ENCODE peak calls at places on chromosomes 3 and 15, in four cellular contexts. S, D, N and L are unnamed samples.

GRCh38 chr3:145188079-145188785 is 972.8 kb downstream of the PLOD2 start:
- DNase-seq in D (no peak), N (no peak), S (no peak), L (no peak)

GRCh38 chr15:83753872-83754493 is 100.1 kb downstream of the ADAMTSL3 start:
- DNase-seq in D (no peak), N (no peak), S (no peak), L (no peak)

GRCh38 chr15:78989701-78990248 is 44.9 kb upstream of the CTSH start:
- DNase-seq in D (no peak), S (no peak), N (no peak), L (no peak)

GRCh38 chr15:66387176-66388056 is 704 bp downstream of the MAP2K1 start:
- DNase-seq in N (peak), D (peak), S (no peak), L (peak)

GRCh38 chr15:80984856-80985255 is 4.8 kb downstream of the MESD start:
- DNase-seq in N (no peak), D (no peak), S (no peak), L (no peak)

GRCh38 chr15:85331666-85332261 is 48.6 kb upstream of the AKAP13 start:
- DNase-seq in D (no peak), S (no peak), N (no peak), L (no peak)

GRCh38 chr3:194964809-194965208 is 279.1 kb downstream of the FAM43A start:
- DNase-seq in S (no peak), N (no peak), D (peak), L (peak)

GRCh38 chr3:55322649-55323048 is 164.5 kb downstream of the WNT5A start:
- DNase-seq in N (no peak), S (no peak), D (no peak), L (no peak)

GRCh38 chr15:65666257-65666656 is 44.5 kb downstream of the SLC24A1 start:
- DNase-seq in D (no peak), N (no peak), S (no peak), L (no peak)

GRCh38 chr3:58352624-58353023 is 19.9 kb downstream of the PXK start:
- DNase-seq in S (no peak), N (no peak), D (no peak), L (no peak)

GRCh38 chr3:114741066-114741465 is 406.0 kb downstream of the ZBTB20 start:
- DNase-seq in S (no peak), D (no peak), N (no peak), L (no peak)

GRCh38 chr3:136939489-136939888 is 18.3 kb upstream of the IL20RB start:
- DNase-seq in N (no peak), S (no peak), D (no peak), L (no peak)

GRCh38 chr15:99735868-99736267 is 2.6 kb upstream of the LYSMD4 start:
- DNase-seq in S (no peak), N (no peak), D (no peak), L (no peak)

GRCh38 chr15:80464952-80465645 is 60.9 kb downstream of the ARNT2 start:
- DNase-seq in N (no peak), S (no peak), D (no peak), L (no peak)

GRCh38 chr3:6354653-6355052 is 506.3 kb upstream of the GRM7 start:
- DNase-seq in N (no peak), D (no peak), S (no peak), L (no peak)

GRCh38 chr15:92902723-92903587 is 2.8 kb downstream of the CHD2 start:
- DNase-seq in N (no peak), D (no peak), S (no peak), L (no peak)

GRCh38 chr3:69161587-69162196 is 39.3 kb upstream of the LMOD3 start:
- DNase-seq in N (peak), D (no peak), S (peak), L (no peak)

DNA sequence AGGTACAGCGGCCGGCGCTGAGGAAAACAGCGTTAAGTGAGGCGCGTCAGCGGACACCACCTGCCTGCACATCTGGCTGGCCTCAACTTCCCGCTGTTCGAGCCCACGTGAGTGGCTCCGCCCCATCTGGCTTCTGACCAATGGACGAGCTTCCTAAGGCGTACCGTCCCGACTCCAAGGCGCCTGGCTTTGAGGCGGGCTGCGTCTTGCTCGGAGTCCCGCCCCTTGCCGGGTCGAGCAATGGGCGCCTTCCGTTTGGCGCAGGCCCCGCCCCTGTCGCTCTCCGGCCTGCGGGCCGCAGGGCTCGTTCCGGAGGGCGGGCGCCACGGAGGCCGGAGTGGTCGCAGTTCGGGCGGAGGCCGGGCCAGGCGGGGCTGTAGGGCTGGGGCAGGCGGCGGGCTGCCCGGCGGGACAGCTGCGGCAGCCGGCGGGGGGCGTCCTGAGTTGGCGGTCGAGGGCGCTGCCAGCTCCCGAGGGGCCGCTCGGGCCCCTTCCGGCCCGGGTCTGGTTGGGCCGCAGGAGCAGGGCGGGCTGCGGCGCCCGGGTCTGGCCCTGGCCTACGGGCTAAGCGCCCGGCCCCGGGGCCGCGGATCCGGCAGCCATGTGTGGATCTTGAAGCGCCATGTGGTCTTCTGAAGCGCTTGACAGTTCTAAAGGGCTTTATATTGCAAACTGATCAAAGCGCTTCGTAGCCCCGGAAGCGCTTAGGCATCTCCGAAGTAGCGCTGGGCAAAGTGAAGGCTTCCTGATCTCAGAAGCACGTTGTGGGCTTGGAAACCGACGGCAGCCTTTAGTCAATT is at the start of gene TATDN2:
- DNase-seq in S (peak), D (peak), N (peak), L (peak)
- TF ChIP-seq EP300 in S (no peak), D (no peak), N (no peak), L (no peak)

DNA sequence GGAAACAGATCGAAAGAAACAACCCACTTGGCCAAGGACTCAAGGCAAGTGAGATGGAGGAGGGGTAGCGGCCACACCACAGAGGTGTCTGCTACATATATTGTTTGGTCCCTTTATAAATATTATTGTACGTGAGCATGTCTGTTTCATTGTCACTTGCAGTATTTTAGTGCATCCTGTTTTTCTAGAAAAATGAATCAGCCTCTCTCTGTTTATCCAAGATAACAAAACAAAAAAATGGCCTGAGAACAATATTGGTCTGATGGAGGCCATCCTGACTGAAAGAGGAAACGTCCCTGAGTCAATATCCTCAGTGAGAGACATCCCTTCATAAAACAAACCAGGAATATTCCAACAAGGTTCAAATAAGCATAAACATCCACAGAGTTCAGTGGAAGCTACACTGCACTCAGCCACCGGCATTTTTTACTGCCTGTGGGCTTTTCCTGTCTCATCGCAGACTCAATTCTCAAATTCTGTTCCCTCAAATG is 42.0 kb downstream of the WWTR1 start:
- DNase-seq in N (no peak), S (no peak), D (no peak), L (no peak)
- TF ChIP-seq POLR2AphosphoS5 in N (no peak), S (no peak), D (no peak), L (no peak)

GRCh38 chr3:157104521-157104920 is 55.4 kb downstream of the CCNL1 start:
- DNase-seq in N (no peak), D (peak), S (no peak), L (no peak)

GRCh38 chr3:157107037-157107436 is 52.9 kb downstream of the CCNL1 start:
- DNase-seq in D (no peak), N (no peak), S (no peak), L (no peak)

GRCh38 chr3:157103280-157103679 is 56.7 kb downstream of the CCNL1 start:
- DNase-seq in S (peak), D (no peak), N (no peak), L (no peak)

GRCh38 chr3:157103860-157104259 is 56.1 kb downstream of the CCNL1 start:
- DNase-seq in N (no peak), D (no peak), S (no peak), L (no peak)

DNA sequence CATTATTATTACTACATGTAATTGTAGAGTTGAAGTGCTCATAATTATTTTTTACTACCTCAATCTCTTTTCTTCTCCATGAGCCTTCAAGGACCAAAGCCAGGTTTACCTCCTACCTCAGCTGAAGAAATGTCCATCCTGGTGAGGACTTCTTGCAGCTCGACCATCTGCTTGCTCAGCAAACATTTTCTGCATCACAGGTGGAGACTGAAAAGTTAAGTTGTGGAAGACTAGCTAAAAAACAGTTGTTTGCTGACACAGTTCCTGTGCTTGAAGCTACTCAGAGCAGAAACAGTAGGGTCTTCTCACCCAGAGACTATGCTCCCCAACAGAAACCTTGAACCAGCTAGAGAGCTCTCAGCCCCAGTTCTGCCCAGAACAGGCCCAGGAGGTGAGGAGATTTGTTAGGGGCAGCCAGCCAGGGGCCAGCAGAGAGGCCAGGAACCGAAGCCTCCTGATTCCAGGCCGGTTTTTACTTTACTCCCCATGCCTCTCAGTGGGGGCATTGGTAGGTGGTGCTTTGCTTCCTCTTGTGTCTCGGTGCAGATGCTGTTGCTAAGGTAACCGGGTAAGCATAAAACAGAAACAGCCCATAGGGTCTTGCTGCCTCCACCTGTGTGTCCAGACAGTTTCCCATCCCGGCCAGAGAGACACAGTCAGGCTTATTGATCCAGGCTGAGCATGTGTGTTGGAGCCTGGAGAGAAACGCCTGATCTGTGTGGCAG is 54.9 kb downstream of the CCNL1 start:
- DNase-seq in N (no peak), D (no peak), S (no peak), L (no peak)
- TF ChIP-seq EP300 in N (no peak), D (no peak), S (no peak), L (no peak)

DNA sequence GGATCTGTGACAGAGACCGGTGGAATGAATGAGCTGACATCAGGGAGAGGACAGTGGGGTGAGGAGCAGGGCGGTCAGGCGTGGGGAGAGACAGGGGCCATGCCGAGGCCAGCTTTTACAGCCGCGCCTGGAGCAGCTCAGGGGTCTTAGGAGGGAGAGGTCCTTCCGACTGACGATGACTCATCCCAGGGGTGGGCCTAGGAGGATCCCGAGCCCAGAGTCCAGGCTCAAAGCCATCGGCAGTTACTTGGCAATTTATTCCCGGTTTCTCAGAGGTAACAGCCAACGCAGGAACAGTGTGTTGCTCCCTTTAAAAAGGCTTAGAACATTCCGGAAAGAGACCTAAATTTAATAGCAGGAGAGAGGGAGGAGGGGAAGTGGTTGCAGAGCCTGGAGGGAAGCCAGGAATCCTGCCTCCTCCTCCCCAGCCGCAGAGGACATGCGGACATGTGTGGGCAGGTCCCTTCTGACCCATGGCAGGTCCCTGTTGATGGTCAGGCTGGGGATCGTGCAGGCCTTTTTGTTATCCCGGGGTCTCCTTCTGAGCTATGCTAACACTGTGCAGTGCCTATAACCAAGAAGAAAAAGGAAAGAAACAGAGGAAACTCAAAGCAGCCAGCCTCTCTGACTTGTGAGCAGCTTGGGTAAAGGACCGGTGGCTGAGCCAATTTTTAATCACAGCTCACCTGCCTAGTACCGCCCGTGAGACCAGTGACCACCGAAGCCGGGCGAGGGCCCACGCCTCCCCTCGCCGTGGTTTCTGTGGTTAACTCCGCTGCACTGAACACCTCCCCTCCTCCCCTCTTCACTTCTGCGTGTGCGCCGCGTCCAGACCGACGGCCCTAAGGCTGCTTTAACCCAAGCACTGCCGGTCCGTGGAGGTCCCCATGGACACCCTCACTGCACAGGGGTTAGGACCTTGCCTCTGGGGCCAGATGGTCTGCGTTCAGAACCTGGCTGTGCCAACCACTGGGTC is 392.4 kb upstream of the PROK2 start:
- DNase-seq in D (peak), N (no peak), S (no peak), L (peak)
- TF ChIP-seq POLR2AphosphoS5 in D (no peak), N (no peak), S (no peak), L (peak)